ENCODE peak calls at places on chromosomes 16 and 17, in five cellular contexts. U is uterus, A is cardiac muscle cell, G is ascending aorta, W is A549. H is an unnamed sample.

GRCh38 chr16:6157806-6158205 is 1060.2 kb upstream of the EEF2KMT start:
- DNase-seq in G (no peak), A (no peak), W (no peak), U (no peak), H (no peak)

GRCh38 chr16:81445143-81445922 is 725 bp downstream of the CMIP start:
- DNase-seq in A (no peak), G (no peak), U (peak), W (peak), H (no peak)

GRCh38 chr16:1288813-1289479 is 20.5 kb upstream of the UBE2I start:
- DNase-seq in A (no peak), G (no peak), U (no peak), W (no peak), H (no peak)

GRCh38 chr16:81939164-81940067 is 71.9 kb downstream of the SDR42E1 start:
- DNase-seq in G (no peak), A (no peak), U (no peak), W (no peak), H (no peak)

GRCh38 chr16:66471264-66471663 is 44.2 kb downstream of the BEAN1 start:
- DNase-seq in A (no peak), G (peak), W (no peak), U (no peak), H (no peak)

GRCh38 chr17:79627766-79628690 is 17.2 kb upstream of the RBFOX3 start:
- DNase-seq in W (no peak), A (no peak), U (peak), G (peak), H (no peak)

GRCh38 chr17:50297407-50297865 is 23.2 kb downstream of the TMEM92 start:
- DNase-seq in A (peak), U (peak), W (peak), G (peak), H (peak)

GRCh38 chr16:85912271-85912974 is 13.5 kb downstream of the IRF8 start:
- DNase-seq in G (no peak), W (no peak), A (peak), U (peak), H (no peak)

GRCh38 chr17:12395733-12396354 is 269.8 kb upstream of the MYOCD start:
- DNase-seq in G (no peak), U (no peak), A (peak), W (peak), H (no peak)

GRCh38 chr16:78200623-78201096 is 101.2 kb downstream of the WWOX start:
- DNase-seq in W (no peak), U (no peak), A (no peak), G (no peak), H (no peak)

GRCh38 chr17:45410144-45411091 is 22.3 kb downstream of the ARHGAP27 start:
- DNase-seq in U (no peak), G (no peak), W (no peak), A (no peak), H (no peak)

GRCh38 chr16:79351927-79352326 is 248.6 kb downstream of the MAF start:
- DNase-seq in U (no peak), G (no peak), A (no peak), W (no peak), H (no peak)

GRCh38 chr16:4796982-4797804 is 2.0 kb downstream of the SMIM22 start:
- DNase-seq in U (no peak), W (no peak), G (no peak), A (no peak), H (no peak)

GRCh38 chr17:29586676-29587469 is 2.6 kb downstream of the GIT1 start:
- DNase-seq in W (no peak), G (no peak), U (peak), A (no peak), H (no peak)

GRCh38 chr17:34303606-34304005 is 15.6 kb upstream of the CCL8 start:
- DNase-seq in A (no peak), U (no peak), G (no peak), W (no peak), H (no peak)

GRCh38 chr17:60792250-60792898 is 114.7 kb downstream of the BCAS3 start:
- DNase-seq in W (no peak), A (no peak), G (peak), U (no peak), H (no peak)

GRCh38 chr17:45895969-45896793 is 1.8 kb downstream of the MAPT start:
- DNase-seq in A (no peak), G (no peak), U (no peak), W (no peak), H (no peak)

GRCh38 chr16:66988197-66988788 is at the start of gene CES4A:
- DNase-seq in W (no peak), U (no peak), A (peak), G (no peak), H (no peak)

GRCh38 chr17:37301288-37301687 is 74.5 kb upstream of the C17orf78 start:
- DNase-seq in W (peak), A (peak), G (no peak), U (no peak), H (peak)

GRCh38 chr17:29219378-29220047 is 27.1 kb upstream of the CRYBA1 start:
- DNase-seq in A (peak), W (peak), U (peak), G (peak), H (peak)

GRCh38 chr16:3168706-3169105 is 19.3 kb upstream of the OR1F1 start:
- DNase-seq in W (no peak), A (no peak), U (no peak), G (no peak), H (no peak)

GRCh38 chr17:56819431-56820145 is 14.1 kb downstream of the C17orf67 start:
- DNase-seq in W (peak), G (peak), U (peak), A (peak), H (peak)

GRCh38 chr17:82015311-82015971 is 7.2 kb downstream of the CENPX start:
- DNase-seq in A (no peak), U (no peak), G (no peak), W (no peak), H (no peak)

GRCh38 chr17:15744885-15745284 is 12.8 kb downstream of the TBC1D26 start:
- DNase-seq in U (no peak), W (no peak), G (no peak), A (no peak), H (no peak)

GRCh38 chr17:60040843-60041242 is 37.9 kb downstream of the HEATR6 start:
- DNase-seq in U (no peak), W (no peak), G (no peak), A (no peak), H (no peak)

GRCh38 chr16:2205967-2206313 is 686 bp downstream of the MLST8 start:
- DNase-seq in G (no peak), A (no peak), U (no peak), W (no peak), H (no peak)

GRCh38 chr17:12859520-12859919 is 70.2 kb downstream of the ARHGAP44 start:
- DNase-seq in A (no peak), W (no peak), U (no peak), G (no peak), H (no peak)

GRCh38 chr17:47199627-47200324 is 9.4 kb upstream of the MYL4 start:
- DNase-seq in U (no peak), G (no peak), W (no peak), A (no peak), H (no peak)

GRCh38 chr17:81429813-81430510 is 34.7 kb downstream of the BAHCC1 start:
- DNase-seq in U (peak), G (no peak), A (peak), W (no peak), H (peak)

GRCh38 chr17:39209317-39210092 is 9.4 kb downstream of the RPL19 start:
- DNase-seq in A (peak), U (peak), G (peak), W (no peak), H (no peak)

GRCh38 chr16:8686031-8686621 is 11.7 kb downstream of the ABAT start:
- DNase-seq in U (no peak), G (no peak), A (no peak), W (no peak), H (no peak)

GRCh38 chr17:62754696-62755095 is 53.4 kb downstream of the MARCHF10 start:
- DNase-seq in G (no peak), U (no peak), A (no peak), W (no peak), H (no peak)

GRCh38 chr16:75052481-75053211 is 53.8 kb downstream of the ZNRF1 start:
- DNase-seq in A (no peak), W (no peak), G (no peak), U (no peak), H (no peak)

GRCh38 chr16:54075446-54075845 is 211.1 kb downstream of the IRX3 start:
- DNase-seq in A (no peak), W (no peak), G (no peak), U (no peak), H (no peak)

GRCh38 chr17:64329571-64329970 is 61.1 kb downstream of the PECAM1 start:
- DNase-seq in A (no peak), G (no peak), U (no peak), W (no peak), H (no peak)

GRCh38 chr17:64326420-64327054 is 63.5 kb upstream of the TEX2 start:
- DNase-seq in A (peak), W (no peak), U (peak), G (peak), H (peak)

GRCh38 chr17:64328875-64329405 is 61.7 kb downstream of the PECAM1 start:
- DNase-seq in W (no peak), U (no peak), A (no peak), G (no peak), H (no peak)

GRCh38 chr17:64327201-64327930 is 63.3 kb downstream of the PECAM1 start:
- DNase-seq in A (peak), G (no peak), W (no peak), U (peak), H (no peak)

DNA sequence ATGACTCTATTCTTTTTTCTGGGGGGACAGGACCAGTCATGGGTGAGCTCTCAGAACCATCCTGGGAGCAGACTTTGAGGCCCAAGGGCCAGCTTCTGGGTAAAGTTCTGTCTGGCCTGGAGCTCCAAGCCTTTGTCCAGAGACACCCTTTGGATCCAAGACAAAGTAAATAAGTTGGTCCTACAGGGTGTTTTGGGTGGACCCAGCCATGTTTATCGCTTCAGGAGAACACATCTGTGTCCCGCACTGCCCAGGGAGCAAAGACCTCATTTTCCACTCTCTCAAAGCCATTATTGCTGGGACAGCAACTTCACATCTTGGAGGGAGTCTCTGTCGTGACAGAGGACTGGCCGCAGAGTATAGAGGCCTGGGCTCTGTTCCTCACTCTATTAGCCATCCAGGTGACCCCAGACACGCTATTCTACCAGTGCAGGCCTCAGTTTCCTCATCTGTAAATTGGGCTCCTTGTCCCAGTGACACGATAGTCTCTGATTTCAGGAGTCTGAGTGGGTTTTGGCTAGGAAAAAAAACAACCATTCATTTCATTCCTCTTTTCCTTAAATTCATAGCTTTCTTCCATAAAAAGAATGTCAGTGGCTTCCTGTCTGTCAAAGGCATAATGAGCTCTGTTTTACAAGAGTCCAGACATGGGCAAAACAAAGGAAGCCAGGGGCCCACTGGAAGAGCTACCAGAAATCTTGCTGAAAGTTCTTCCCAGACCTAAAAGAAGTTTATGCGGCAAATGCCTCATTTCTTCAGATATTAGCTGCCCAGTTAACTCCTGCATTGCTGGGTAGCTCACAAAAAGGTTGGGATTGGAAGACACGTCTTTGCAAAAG is 62.4 kb downstream of the PECAM1 start:
- DNase-seq in W (no peak), G (no peak), U (no peak), A (peak), H (no peak)
- H3K27ac ChIP-seq in W (no peak), G (peak), U (peak), A (no peak), H (no peak)

GRCh38 chr17:76560036-76560876 is 20.4 kb downstream of the PRCD start:
- DNase-seq in G (no peak), U (no peak), A (no peak), W (no peak), H (no peak)
- H3K27ac ChIP-seq in G (no peak), U (peak), A (no peak), W (no peak), H (no peak)

GRCh38 chr16:23836404-23837291 is 865 bp downstream of the PRKCB start:
- DNase-seq in W (no peak), A (no peak), G (no peak), U (no peak), H (no peak)

GRCh38 chr16:23833960-23834685 is 1.7 kb upstream of the PRKCB start:
- DNase-seq in U (no peak), A (no peak), W (no peak), G (no peak), H (no peak)

GRCh38 chr16:23833504-23833903 is 2.3 kb upstream of the PRKCB start:
- DNase-seq in A (no peak), U (no peak), G (no peak), W (no peak), H (no peak)

GRCh38 chr16:23836078-23836403 is 258 bp downstream of the PRKCB start:
- DNase-seq in U (no peak), A (no peak), W (no peak), G (no peak), H (no peak)

GRCh38 chr16:23835390-23836077 is at the start of gene PRKCB:
- DNase-seq in U (peak), G (peak), W (peak), A (peak), H (peak)
- H3K27ac ChIP-seq in U (no peak), G (no peak), W (no peak), A (no peak), H (peak)

GRCh38 chr17:41544497-41544896 is 16.4 kb upstream of the KRT19 start:
- DNase-seq in W (peak), A (no peak), U (no peak), G (no peak), H (no peak)

GRCh38 chr17:41539979-41540701 is 12.0 kb upstream of the KRT19 start:
- DNase-seq in A (no peak), G (no peak), W (no peak), U (no peak), H (no peak)

GRCh38 chr17:41544935-41545334 is 16.8 kb upstream of the KRT19 start:
- DNase-seq in W (no peak), U (no peak), G (no peak), A (no peak), H (no peak)

GRCh38 chr17:41540921-41541625 is 13.0 kb upstream of the KRT19 start:
- DNase-seq in A (no peak), G (no peak), W (no peak), U (no peak), H (no peak)

DNA sequence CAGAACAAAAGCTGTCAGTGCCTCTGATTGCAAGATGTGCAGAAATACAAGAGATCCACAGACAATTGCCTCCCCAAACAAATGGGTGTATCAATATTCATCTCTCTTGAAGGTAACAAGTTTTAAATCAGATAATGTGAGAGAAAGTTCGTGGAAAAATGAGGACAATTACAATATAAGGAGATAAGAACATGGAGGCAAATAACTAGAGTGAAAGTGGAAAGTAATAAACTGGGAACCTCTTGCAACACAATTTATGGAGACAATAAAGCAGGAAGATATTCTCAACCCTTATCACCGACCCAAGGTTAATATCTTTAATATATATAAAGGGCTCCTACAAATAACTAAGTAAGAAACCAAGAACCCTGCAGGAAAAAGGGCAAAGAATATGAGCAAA is 14.2 kb upstream of the KRT19 start:
- DNase-seq in G (no peak), A (no peak), W (no peak), U (no peak), H (no peak)
- H3K27ac ChIP-seq in G (no peak), A (no peak), W (no peak), U (no peak), H (no peak)

DNA sequence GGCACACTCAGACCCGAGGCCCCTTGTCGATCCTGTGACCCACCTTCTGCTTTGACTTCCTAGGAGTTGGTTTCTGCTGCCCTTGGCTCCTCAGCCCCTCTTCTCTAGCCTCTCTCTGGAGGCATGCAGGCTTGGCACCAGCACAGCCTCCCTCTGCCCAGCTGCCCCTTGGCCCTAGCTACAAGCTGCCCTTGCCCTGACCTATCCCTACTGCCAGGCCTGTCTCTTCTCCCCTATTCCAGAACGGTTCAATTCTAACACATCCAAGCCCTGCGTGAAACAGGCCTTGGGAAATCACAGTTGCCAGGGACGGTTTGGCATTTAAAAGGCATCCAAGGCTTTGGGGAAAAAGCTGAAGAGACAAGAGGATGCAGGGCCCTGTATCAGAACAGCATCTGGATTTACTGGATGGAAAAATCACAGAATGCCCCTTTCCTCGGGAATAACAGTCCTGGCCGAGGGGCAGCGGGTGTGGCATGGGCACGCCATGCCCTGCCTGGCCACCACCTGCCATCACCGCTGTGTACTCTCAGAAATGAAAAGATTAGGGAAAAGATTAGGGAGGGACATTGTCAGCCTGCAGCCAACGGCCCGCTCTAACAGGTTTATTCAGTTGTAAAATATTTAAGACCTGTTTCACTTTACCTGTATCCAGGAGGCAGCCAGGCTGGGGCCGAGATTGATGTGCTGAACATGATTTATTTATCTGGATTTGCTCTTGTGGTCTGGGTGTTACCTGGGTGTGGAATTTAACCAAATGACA is 15.8 kb downstream of the RAI1 start:
- DNase-seq in U (no peak), A (no peak), G (no peak), W (no peak), H (no peak)
- H3K27ac ChIP-seq in U (peak), A (no peak), G (peak), W (no peak), H (peak)

GRCh38 chr17:40327244-40327666 is 18.3 kb downstream of the RARA start:
- DNase-seq in A (no peak), U (no peak), W (no peak), G (no peak), H (no peak)
- H3K27ac ChIP-seq in A (no peak), U (peak), W (peak), G (peak), H (no peak)

GRCh38 chr17:68106085-68106484 is 70.5 kb downstream of the KPNA2 start:
- DNase-seq in A (no peak), W (no peak), G (no peak), U (no peak), H (no peak)

GRCh38 chr17:68101992-68102758 is 66.6 kb downstream of the KPNA2 start:
- DNase-seq in A (no peak), G (no peak), W (no peak), U (no peak), H (no peak)

GRCh38 chr17:68101075-68101991 is 65.8 kb downstream of the KPNA2 start:
- DNase-seq in G (peak), A (peak), U (peak), W (peak), H (peak)

GRCh38 chr17:68100000-68100641 is 64.6 kb downstream of the KPNA2 start:
- DNase-seq in U (no peak), G (no peak), W (no peak), A (no peak), H (no peak)

GRCh38 chr17:68103148-68103547 is 67.6 kb downstream of the KPNA2 start:
- DNase-seq in U (no peak), A (no peak), W (no peak), G (no peak), H (no peak)
- H3K27ac ChIP-seq in U (peak), A (no peak), W (no peak), G (no peak), H (no peak)